ENCODE peak calls at places on chromosomes 11 and 22, in eight cellular contexts. Z is nephron progenitor cell; Y is stimulated activated CD8-positive, alpha-beta memory T cell treated with anti-CD3 and anti-CD28 coated beads, Interleukin-12 subunit alpha, Interleukin-12 subunit beta, amount 100 ng/mL, for 4 hours; D is activated CD4-positive, CD25-positive, alpha-beta regulatory T cell; P is GM19239; Q is lower leg skin; U is kidney tubule cell; M is activated naive CD8-positive, alpha-beta T cell treated with anti-CD3 and anti-CD28 coated beads, Interleukin-2, amount 50 U/mL, for 24 hours. F is an unnamed sample.

GRCh38 chr22:42336527-42337227 is 66.2 kb upstream of the TCF20 start:
- DNase-seq in U (no peak), P (no peak), M (no peak), D (no peak), Y (no peak), Q (no peak), Z (no peak), F (peak)

GRCh38 chr11:65870706-65871681 is 1.6 kb downstream of the EFEMP2 start:
- DNase-seq in Y (no peak), M (no peak), Z (peak), Q (no peak), D (no peak), U (no peak), P (no peak), F (peak)

GRCh38 chr22:47282851-47283250 is 520.4 kb downstream of the TBC1D22A start:
- DNase-seq in Y (no peak), D (no peak), Z (no peak), Q (no peak), M (no peak), P (no peak), U (no peak), F (no peak)

GRCh38 chr11:124644426-124645280 is 22.0 kb downstream of the TBRG1 start:
- DNase-seq in P (peak), Q (peak), D (no peak), M (peak), Y (no peak), U (peak), Z (peak), F (peak)

GRCh38 chr11:35794850-35795249 is 132.3 kb downstream of the TRIM44 start:
- DNase-seq in D (no peak), M (no peak), Z (no peak), U (peak), Y (no peak), P (no peak), Q (no peak), F (no peak)

GRCh38 chr11:77993902-77994301 is 566 bp downstream of the INTS4 start:
- DNase-seq in Z (peak), Q (no peak), Y (no peak), D (no peak), M (no peak), P (no peak), U (no peak), F (no peak)

GRCh38 chr11:126415128-126415527 is 59.6 kb downstream of the ST3GAL4 start:
- DNase-seq in M (no peak), D (no peak), Y (no peak), Z (no peak), Q (peak), P (no peak), U (no peak), F (peak)

GRCh38 chr11:104151404-104152204 is 12.3 kb downstream of the PDGFD start:
- DNase-seq in Z (no peak), D (no peak), Y (no peak), U (peak), M (no peak), Q (no peak), P (no peak), F (no peak)

GRCh38 chr11:64536997-64537396 is 54.0 kb upstream of the SLC22A12 start:
- DNase-seq in Z (no peak), D (no peak), M (no peak), Y (no peak), P (no peak), Q (no peak), U (no peak), F (no peak)

GRCh38 chr22:20567371-20567847 is 60.0 kb downstream of the MED15 start:
- DNase-seq in D (no peak), M (no peak), Y (no peak), Q (no peak), P (no peak), Z (no peak), U (peak), F (no peak)

GRCh38 chr22:19674129-19674928 is 40.0 kb upstream of the SEPTIN5 start:
- DNase-seq in Z (no peak), U (no peak), D (no peak), P (no peak), Q (peak), M (no peak), Y (no peak), F (no peak)

GRCh38 chr11:59207988-59208432 is 4.7 kb downstream of the MPEG1 start:
- DNase-seq in Q (no peak), U (peak), Z (peak), M (peak), D (no peak), Y (no peak), P (no peak), F (no peak)

GRCh38 chr11:124285610-124286344 is 28.0 kb downstream of the OR8D1 start:
- DNase-seq in Y (no peak), D (no peak), U (peak), Q (no peak), P (no peak), M (no peak), Z (no peak), F (no peak)